ENCODE peak calls at places on chromosomes 3 and 15, in four cellular contexts. V is spleen, C is transverse colon, W is stomach. X is an unnamed sample.

GRCh38 chr15:74838746-74839525 is 4.0 kb downstream of the ULK3 start:
- DNase-seq in V (no peak), C (no peak), W (no peak), X (no peak)

GRCh38 chr3:84960994-84961393 is 2.2 kb downstream of the CADM2 start:
- DNase-seq in V (no peak), C (no peak), W (no peak), X (no peak)

GRCh38 chr15:36053746-36054145 is 507.8 kb upstream of the DPH6 start:
- DNase-seq in V (no peak), C (no peak), W (no peak), X (no peak)

GRCh38 chr3:134309987-134310700 is 59.5 kb upstream of the RYK start:
- DNase-seq in V (no peak), C (peak), W (no peak), X (no peak)

GRCh38 chr3:191030983-191031382 is 168.1 kb upstream of the OSTN start:
- DNase-seq in V (no peak), C (no peak), W (no peak), X (no peak)

GRCh38 chr3:115862824-115863223 is 239.5 kb downstream of the GAP43 start:
- DNase-seq in V (no peak), C (no peak), W (no peak), X (no peak)

GRCh38 chr15:52419494-52419893 is 109.2 kb downstream of the MYO5A start:
- DNase-seq in V (no peak), C (no peak), W (no peak), X (no peak)

GRCh38 chr3:54783611-54784010 is 144.2 kb downstream of the LRTM1 start:
- DNase-seq in V (no peak), C (no peak), W (no peak), X (no peak)

GRCh38 chr15:91302588-91303439 is 202.8 kb downstream of the SV2B start:
- DNase-seq in V (no peak), C (peak), W (no peak), X (no peak)

GRCh38 chr3:141797167-141797773 is 34.1 kb downstream of the GRK7 start:
- DNase-seq in V (peak), C (peak), W (peak), X (no peak)

GRCh38 chr15:72451224-72451623 is 22.9 kb upstream of the ARIH1 start:
- DNase-seq in V (no peak), C (no peak), W (no peak), X (no peak)

GRCh38 chr3:40580494-40581091 is 55.8 kb downstream of the ZNF621 start:
- DNase-seq in V (peak), C (peak), W (peak), X (no peak)

GRCh38 chr3:197454014-197454413 is 101.8 kb downstream of the BDH1 start:
- DNase-seq in V (no peak), C (peak), W (no peak), X (no peak)

GRCh38 chr15:72099155-72099554 is 18.8 kb downstream of the MYO9A start:
- DNase-seq in V (no peak), C (no peak), W (no peak), X (no peak)

GRCh38 chr15:88835646-88836045 is 32.4 kb downstream of the ACAN start:
- DNase-seq in V (no peak), C (no peak), W (no peak), X (no peak)

GRCh38 chr3:123535580-123535979 is 49.3 kb downstream of the HACD2 start:
- DNase-seq in V (no peak), C (no peak), W (no peak), X (no peak)

GRCh38 chr3:120567370-120568197 is 28.6 kb upstream of the NDUFB4 start:
- DNase-seq in V (no peak), C (no peak), W (no peak), X (no peak)

GRCh38 chr3:32143849-32144757 is 37.7 kb downstream of the GPD1L start:
- DNase-seq in V (no peak), C (peak), W (peak), X (no peak)

GRCh38 chr3:133259767-133260166 is 140.1 kb upstream of the BFSP2 start:
- DNase-seq in V (no peak), C (no peak), W (no peak), X (no peak)

GRCh38 chr3:10788451-10788850 is 27.6 kb upstream of the SLC6A11 start:
- DNase-seq in V (no peak), C (no peak), W (no peak), X (no peak)

GRCh38 chr3:189460511-189460910 is 170.7 kb upstream of the TP63 start:
- DNase-seq in V (no peak), C (no peak), W (no peak), X (no peak)

GRCh38 chr3:168049366-168049974 is 46.3 kb downstream of the GOLIM4 start:
- DNase-seq in V (no peak), C (no peak), W (no peak), X (no peak)

GRCh38 chr15:65411470-65412071 is 11.2 kb downstream of the IGDCC4 start:
- DNase-seq in V (no peak), C (no peak), W (no peak), X (no peak)

GRCh38 chr3:157356541-157356940 is 80.1 kb upstream of the PTX3 start:
- DNase-seq in V (no peak), C (no peak), W (no peak), X (no peak)

GRCh38 chr3:113535898-113536297 is 3.5 kb downstream of the SIDT1 start:
- DNase-seq in V (no peak), C (no peak), W (no peak), X (no peak)

GRCh38 chr15:45763170-45763869 is 128.5 kb downstream of the SQOR start:
- DNase-seq in V (no peak), C (no peak), W (no peak), X (no peak)

GRCh38 chr3:42053476-42053875 is 37.7 kb upstream of the TRAK1 start:
- DNase-seq in V (no peak), C (peak), W (peak), X (no peak)

GRCh38 chr3:42052132-42052866 is 38.9 kb upstream of the TRAK1 start:
- DNase-seq in V (no peak), C (no peak), W (no peak), X (no peak)

GRCh38 chr3:42055291-42055690 is 35.9 kb upstream of the TRAK1 start:
- DNase-seq in V (no peak), C (no peak), W (no peak), X (no peak)

GRCh38 chr3:42051384-42052131 is 39.6 kb upstream of the TRAK1 start:
- DNase-seq in V (no peak), C (no peak), W (no peak), X (no peak)

GRCh38 chr3:42052867-42053351 is 38.2 kb upstream of the TRAK1 start:
- DNase-seq in V (no peak), C (no peak), W (no peak), X (no peak)
- H3K27ac ChIP-seq in V (no peak), C (peak), W (peak), X (peak)

DNA sequence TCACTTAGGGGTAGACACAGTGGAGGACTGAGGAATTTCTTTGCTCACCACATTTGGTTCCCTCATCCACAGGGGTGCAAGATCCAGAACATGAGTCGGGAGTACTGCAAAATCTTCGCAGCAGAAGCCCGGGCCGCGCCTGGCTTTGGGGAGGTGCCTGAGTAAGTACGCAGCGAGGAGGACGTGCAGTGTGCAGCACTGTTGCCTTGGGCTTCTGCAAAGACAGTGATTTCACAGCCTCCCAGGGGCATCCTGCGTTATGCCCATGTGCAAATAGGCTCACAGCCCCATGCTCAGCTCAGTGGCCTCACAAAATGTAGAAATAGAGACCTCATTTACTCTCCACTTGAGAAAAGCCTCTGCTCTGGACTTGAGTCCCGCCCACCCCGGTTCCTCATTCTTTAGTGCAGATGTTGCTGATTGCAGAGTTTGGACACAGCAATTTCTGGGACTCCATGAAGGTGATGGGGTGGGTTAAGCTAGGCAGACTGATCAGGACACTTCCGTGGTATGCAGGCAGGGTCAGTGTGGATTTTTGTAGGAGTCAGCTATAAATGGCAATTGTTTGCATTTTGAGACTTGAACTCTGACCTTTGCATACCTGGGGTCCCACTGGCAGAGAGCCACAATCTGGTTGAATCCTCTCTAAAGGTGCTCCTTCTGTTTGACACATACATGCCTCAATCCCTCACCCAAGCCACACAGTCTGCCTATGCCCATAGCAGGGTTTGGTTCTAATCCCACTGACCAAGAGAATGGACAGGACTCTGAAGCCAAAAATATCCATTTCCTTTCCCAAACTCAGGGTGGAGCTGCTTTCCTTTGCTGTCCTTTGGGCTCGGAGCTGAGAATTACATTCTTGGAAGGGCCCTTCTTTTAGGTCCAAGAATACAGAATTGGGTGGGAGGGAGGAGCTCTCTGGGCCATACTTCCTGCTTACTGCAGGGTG is 20.7 kb upstream of the SLC28A1 start:
- DNase-seq in V (no peak), C (no peak), W (no peak), X (no peak)
- TF ChIP-seq CTCF in V (no peak), C (no peak), W (no peak), X (peak)

DNA sequence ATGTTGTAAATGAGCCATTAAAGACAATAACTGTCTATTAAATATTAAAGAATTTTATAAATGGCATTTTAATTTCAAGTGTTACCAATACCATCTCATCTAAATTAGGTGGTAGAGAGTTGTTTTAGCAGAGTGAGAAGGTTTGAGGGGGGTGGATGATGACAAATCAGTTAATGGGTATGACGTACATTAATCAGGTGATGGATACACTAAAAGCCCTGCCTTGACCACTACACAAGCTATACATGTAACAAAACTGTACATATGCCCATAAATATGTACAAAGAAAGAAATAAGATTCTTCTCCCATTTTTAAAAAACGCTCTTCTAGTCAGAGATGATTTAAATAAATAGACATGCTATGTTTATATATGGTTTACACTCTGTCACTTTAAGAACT is 40.0 kb downstream of the TAFA4 start:
- DNase-seq in V (no peak), C (no peak), W (no peak), X (no peak)
- H3K4me3 ChIP-seq in V (no peak), C (no peak), W (no peak), X (no peak)

DNA sequence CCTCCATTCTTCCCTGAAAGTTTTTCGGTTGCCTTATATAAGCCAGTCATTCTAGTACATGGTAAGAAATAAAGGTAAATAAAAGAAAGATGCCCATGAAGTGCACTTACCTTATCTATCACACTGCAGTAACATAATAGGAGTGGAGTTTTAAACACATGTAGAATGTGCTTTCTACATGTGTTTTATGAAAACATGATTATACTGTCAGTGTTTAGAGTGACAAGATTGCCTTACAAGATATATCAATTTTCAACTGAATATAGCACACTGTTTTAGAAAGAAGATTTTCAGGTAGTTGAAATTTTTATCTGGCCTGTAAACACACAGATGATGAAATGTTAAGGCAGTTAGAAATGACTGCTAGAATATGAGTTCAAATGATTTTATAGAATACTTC is 219.6 kb downstream of the EPHA3 start:
- DNase-seq in V (no peak), C (no peak), W (no peak), X (no peak)
- H3K27ac ChIP-seq in V (no peak), C (no peak), W (no peak), X (no peak)

GRCh38 chr3:46717447-46718231 is at the start of gene PRSS50:
- DNase-seq in V (peak), C (no peak), W (peak), X (peak)
- TF ChIP-seq CTCF in V (no peak), C (peak), W (no peak), X (no peak)

GRCh38 chr15:81001180-81002003 is 669 bp downstream of the TLNRD1 start:
- DNase-seq in V (peak), C (peak), W (peak), X (no peak)
- H3K4me3 ChIP-seq in V (peak), C (peak), W (peak), X (peak)

GRCh38 chr3:78690806-78691205 is 1077.0 kb downstream of the ROBO1 start:
- DNase-seq in V (no peak), C (no peak), W (no peak), X (no peak)
- H3K27ac ChIP-seq in V (no peak), C (no peak), W (no peak), X (no peak)

DNA sequence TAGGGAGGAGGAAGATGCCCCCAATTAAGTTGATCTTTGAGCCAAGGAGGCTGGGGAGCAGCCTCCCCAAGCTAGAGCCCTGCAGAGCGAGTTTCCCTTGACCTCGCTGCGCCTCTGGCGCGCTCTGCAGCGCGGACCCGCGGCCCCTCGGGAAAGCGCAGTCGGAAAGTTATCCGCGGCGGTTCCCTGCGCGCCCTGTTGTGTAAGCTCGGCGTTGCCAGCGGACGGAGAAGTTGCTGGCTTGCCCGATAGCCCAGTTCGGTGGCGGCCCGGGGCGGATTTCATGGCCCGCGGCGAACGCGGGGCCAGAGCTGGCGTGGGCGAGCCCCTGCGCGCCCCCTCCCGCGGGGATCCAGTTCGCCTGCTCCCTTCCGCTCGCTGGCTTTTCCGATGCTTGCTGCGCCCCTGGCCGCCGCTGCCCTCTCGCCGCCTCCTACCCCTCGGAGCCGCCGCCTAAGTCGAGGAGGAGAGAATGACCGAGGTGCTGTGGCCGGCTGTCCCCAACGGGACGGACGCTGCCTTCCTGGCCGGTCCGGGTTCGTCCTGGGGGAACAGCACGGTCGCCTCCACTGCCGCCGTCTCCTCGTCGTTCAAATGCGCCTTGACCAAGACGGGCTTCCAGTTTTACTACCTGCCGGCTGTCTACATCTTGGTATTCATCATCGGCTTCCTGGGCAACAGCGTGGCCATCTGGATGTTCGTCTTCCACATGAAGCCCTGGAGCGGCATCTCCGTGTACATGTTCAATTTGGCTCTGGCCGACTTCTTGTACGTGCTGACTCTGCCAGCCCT is 576 bp downstream of the P2RY1 start:
- DNase-seq in V (peak), C (peak), W (peak), X (peak)
- TF ChIP-seq CTCF in V (no peak), C (peak), W (no peak), X (no peak)

X was measured in coronary artery.